ENCODE peak calls at places on chromosome 22, in eight cellular contexts. M is A549, N is cardiac muscle cell, Y is AG10803, D is nephron progenitor cell, C is mucosa of descending colon, T is GM06990, I is GM10248. K is an unnamed sample.

GRCh38 chr22:22467112-22467511 is 41.4 kb downstream of the ZNF280B start:
- DNase-seq in D (no peak), N (no peak), I (no peak), Y (no peak), C (no peak), M (no peak), T (no peak), K (no peak)

GRCh38 chr22:39933741-39934140 is 26.5 kb upstream of the TMA7B start:
- DNase-seq in D (no peak), N (no peak), Y (no peak), C (no peak), M (no peak), I (no peak), T (peak; percentile 43), K (no peak)

GRCh38 chr22:48405741-48406140 is 1421.9 kb downstream of the BRD1 start:
- DNase-seq in D (no peak), T (no peak), I (no peak), Y (peak; percentile 82), N (no peak), C (no peak), M (peak; percentile 95), K (no peak)

GRCh38 chr22:26835929-26836528 is 178.6 kb downstream of the MIAT start:
- DNase-seq in C (peak; percentile 31), I (peak; percentile 66), T (peak; percentile 12), Y (peak; percentile 23), D (peak; percentile 64), M (peak; percentile 51), N (peak; percentile 59), K (peak; percentile 32)

GRCh38 chr22:28799125-28799833 is 1.1 kb downstream of the XBP1 start:
- DNase-seq in M (peak; percentile 83), T (no peak), C (no peak), N (peak; percentile 95), D (no peak), I (no peak), Y (peak; percentile 98), K (peak; percentile 91)

GRCh38 chr22:43237280-43237679 is 50.3 kb upstream of the TTLL12 start:
- DNase-seq in D (no peak), Y (no peak), M (no peak), N (no peak), I (no peak), T (no peak), C (no peak), K (no peak)

GRCh38 chr22:33787645-33788456 is 132.4 kb downstream of the LARGE1 start:
- DNase-seq in Y (no peak), C (no peak), D (no peak), T (peak; percentile 63), M (no peak), I (peak; percentile 32), N (no peak), K (no peak)

GRCh38 chr22:27992294-27993165 is 73.5 kb upstream of the PITPNB start:
- DNase-seq in C (no peak), D (no peak), N (no peak), Y (no peak), M (no peak), T (no peak), I (no peak), K (no peak)

GRCh38 chr22:22369962-22370265 is 125.3 kb downstream of the VPREB1 start:
- DNase-seq in Y (no peak), N (no peak), I (no peak), D (no peak), M (no peak), C (no peak), T (no peak), K (no peak)

GRCh38 chr22:45657701-45658100 is 13.9 kb upstream of the ATXN10 start:
- DNase-seq in N (no peak), D (no peak), C (no peak), Y (no peak), T (no peak), M (no peak), I (no peak), K (no peak)

GRCh38 chr22:19231986-19232385 is 53.5 kb upstream of the SLC25A1 start:
- DNase-seq in N (no peak), M (no peak), D (no peak), Y (no peak), T (no peak), I (no peak), C (no peak), K (no peak)

GRCh38 chr22:36435516-36436415 is 45.7 kb downstream of the TXN2 start:
- DNase-seq in D (no peak), I (peak; percentile 71), M (no peak), C (peak; percentile 85), T (peak; percentile 59), Y (no peak), N (no peak), K (no peak)

GRCh38 chr22:24486501-24486921 is 8.6 kb upstream of the UPB1 start:
- DNase-seq in I (no peak), T (no peak), Y (peak; percentile 90), D (no peak), N (peak; percentile 63), M (no peak), C (no peak), K (peak; percentile 86)

GRCh38 chr22:24893341-24894070 is 53.0 kb downstream of the LHFPL7 start:
- DNase-seq in C (peak; percentile 36), D (no peak), Y (no peak), N (no peak), I (no peak), T (no peak), M (no peak), K (no peak)

GRCh38 chr22:40533712-40534378 is 102.7 kb downstream of the MRTFA start:
- DNase-seq in D (no peak), I (peak; percentile 70), C (no peak), Y (peak; percentile 63), N (peak; percentile 82), T (peak; percentile 25), M (peak; percentile 70), K (peak; percentile 79)

GRCh38 chr22:23067023-23067650 is 3.2 kb upstream of the GNAZ start:
- DNase-seq in Y (no peak), M (no peak), C (no peak), N (no peak), T (no peak), D (no peak), I (no peak), K (no peak)

GRCh38 chr22:39016592-39016991 is 2.5 kb downstream of the APOBEC3C start:
- DNase-seq in T (no peak), M (no peak), C (no peak), D (no peak), Y (no peak), N (no peak), I (no peak), K (no peak)

GRCh38 chr22:23147632-23148387 is 2.5 kb downstream of the RAB36 start:
- DNase-seq in I (no peak), D (no peak), M (no peak), Y (peak; percentile 31), N (peak; percentile 92), C (no peak), T (no peak), K (peak; percentile 39)

GRCh38 chr22:33920927-33921575 is 775 bp upstream of the LARGE1 start:
- DNase-seq in T (peak; percentile 99), Y (peak; percentile 96), M (peak; percentile 85), C (peak; percentile 100), I (peak; percentile 90), D (peak; percentile 100), N (peak; percentile 98), K (peak; percentile 94)

GRCh38 chr22:33492210-33492651 is 428.0 kb downstream of the LARGE1 start:
- DNase-seq in M (no peak), D (no peak), N (no peak), I (peak; percentile 43), C (no peak), T (no peak), Y (peak; percentile 13), K (no peak)

GRCh38 chr22:37940698-37941376 is 12.6 kb downstream of the C22orf23 start:
- DNase-seq in Y (no peak), M (no peak), C (no peak), N (peak; percentile 14), T (no peak), D (no peak), I (no peak), K (no peak)
- TF ChIP-seq CTCF in Y (no peak), M (no peak), C (no peak), N (no peak), T (no peak), D (no peak), I (no peak), K (no peak)

GRCh38 chr22:35322126-35322525 is 22.4 kb downstream of the TOM1 start:
- DNase-seq in N (no peak), T (no peak), D (no peak), M (no peak), Y (no peak), I (no peak), C (no peak), K (no peak)
- TF ChIP-seq CTCF in N (no peak), T (no peak), D (no peak), M (no peak), Y (no peak), I (no peak), C (no peak), K (no peak)

GRCh38 chr22:49986325-49986724 is 25.8 kb downstream of the PIM3 start:
- DNase-seq in T (no peak), N (no peak), C (no peak), I (no peak), M (no peak), D (no peak), Y (no peak), K (no peak)

GRCh38 chr22:49977578-49977977 is 17.0 kb downstream of the PIM3 start:
- DNase-seq in T (peak; percentile 5), I (no peak), Y (no peak), C (peak; percentile 24), N (no peak), D (no peak), M (no peak), K (no peak)

GRCh38 chr22:49979587-49980264 is 19.2 kb downstream of the PIM3 start:
- DNase-seq in M (peak; percentile 58), D (peak; percentile 25), T (no peak), C (peak; percentile 49), I (no peak), N (peak; percentile 60), Y (peak; percentile 19), K (peak; percentile 43)

GRCh38 chr22:49983148-49984042 is 22.8 kb downstream of the PIM3 start:
- DNase-seq in N (peak; percentile 46), I (no peak), T (no peak), Y (no peak), D (peak; percentile 59), C (peak; percentile 40), M (no peak), K (no peak)
- TF ChIP-seq CTCF in N (peak; percentile 45), I (peak; percentile 35), T (peak; percentile 37), Y (no peak), D (peak; percentile 55), C (no peak), M (peak; percentile 18), K (peak; percentile 25)

DNA sequence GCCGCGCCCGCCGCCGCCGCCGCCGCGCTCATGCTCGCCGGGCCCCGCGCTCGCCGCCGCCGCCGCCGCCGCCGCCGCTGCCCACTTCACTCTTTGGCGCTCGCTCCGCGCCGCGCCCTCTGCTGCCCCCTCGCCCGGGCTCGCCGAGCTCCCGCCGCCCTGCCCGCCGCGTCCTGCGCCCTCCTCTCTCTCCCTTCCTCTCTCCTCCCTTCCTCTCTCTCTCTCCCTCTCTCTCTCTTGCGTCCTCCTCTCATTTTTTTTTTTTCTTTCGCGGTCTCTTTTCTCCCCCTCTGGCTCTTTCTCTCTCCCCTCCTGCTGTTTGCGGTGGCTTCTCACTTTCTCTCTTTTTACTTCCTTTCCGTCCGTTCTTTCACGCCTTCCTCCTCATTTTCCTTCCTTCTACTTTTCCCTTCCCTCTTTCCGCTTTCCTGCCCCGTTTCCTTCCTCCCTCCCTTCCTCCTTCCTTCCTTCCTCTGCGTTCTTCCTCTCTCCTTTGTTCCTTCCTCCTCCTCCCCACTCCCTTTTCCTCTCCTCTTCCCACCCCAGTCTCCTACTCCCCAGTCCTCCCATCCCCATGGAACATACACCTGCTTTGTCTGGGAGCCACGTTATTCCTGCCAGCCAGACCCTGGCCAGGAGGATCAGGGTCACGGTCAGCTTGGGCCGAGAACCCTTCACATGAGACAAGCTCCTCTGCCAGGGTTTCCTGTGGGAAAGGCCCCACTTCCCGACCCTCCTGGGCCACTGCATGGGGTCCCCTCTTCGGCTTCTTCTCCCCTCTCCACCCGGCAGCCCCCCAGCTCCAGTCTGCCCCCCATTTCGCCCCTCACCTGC is 19.3 kb upstream of the SHISAL1 start:
- DNase-seq in Y (peak; percentile 46), N (peak; percentile 51), M (peak; percentile 22), I (no peak), T (no peak), C (no peak), D (peak; percentile 70), K (no peak)
- TF ChIP-seq CTCF in Y (no peak), N (no peak), M (no peak), I (no peak), T (no peak), C (no peak), D (no peak), K (no peak)

K was measured in astrocyte of the spinal cord.